ENCODE peak calls at places on chromosomes 1 and 21, in ten cellular contexts. One of them, this sample, is unnamed.

GRCh38 chr1:107255469-107255868 is 114.6 kb downstream of the NTNG1 start:
- DNase-seq in IMR-90: no peak
- DNase-seq in T-helper 22 cell: no peak
- DNase-seq in HTR-8/SVneo: no peak
- DNase-seq in RPMI7951: no peak
- DNase-seq in amniotic stem cell: no peak
- DNase-seq in iris pigment epithelial cell: no peak
- DNase-seq in BE2C: no peak
- DNase-seq in effector memory CD8-positive, alpha-beta T cell: no peak
- DNase-seq in lung: no peak
- DNase-seq in this sample: no peak

GRCh38 chr1:7827134-7827955 is 25.5 kb downstream of the UTS2 start:
- DNase-seq in amniotic stem cell: no peak
- DNase-seq in RPMI7951: no peak
- DNase-seq in lung: no peak
- DNase-seq in IMR-90: no peak
- DNase-seq in effector memory CD8-positive, alpha-beta T cell: peak
- DNase-seq in iris pigment epithelial cell: peak
- DNase-seq in T-helper 22 cell: no peak
- DNase-seq in BE2C: no peak
- DNase-seq in HTR-8/SVneo: no peak
- DNase-seq in this sample: no peak

GRCh38 chr1:7255303-7256058 is 470.2 kb downstream of the CAMTA1 start:
- DNase-seq in RPMI7951: peak
- DNase-seq in lung: no peak
- DNase-seq in iris pigment epithelial cell: peak
- DNase-seq in HTR-8/SVneo: no peak
- DNase-seq in effector memory CD8-positive, alpha-beta T cell: no peak
- DNase-seq in IMR-90: peak
- DNase-seq in amniotic stem cell: no peak
- DNase-seq in T-helper 22 cell: no peak
- DNase-seq in BE2C: no peak
- DNase-seq in this sample: no peak

GRCh38 chr1:212738330-212738729 is 38.7 kb upstream of the BATF3 start:
- DNase-seq in amniotic stem cell: no peak
- DNase-seq in effector memory CD8-positive, alpha-beta T cell: no peak
- DNase-seq in IMR-90: peak
- DNase-seq in BE2C: no peak
- DNase-seq in T-helper 22 cell: no peak
- DNase-seq in iris pigment epithelial cell: peak
- DNase-seq in lung: no peak
- DNase-seq in HTR-8/SVneo: no peak
- DNase-seq in RPMI7951: no peak
- DNase-seq in this sample: no peak

GRCh38 chr1:214316597-214316996 is 35.6 kb downstream of the SMYD2 start:
- DNase-seq in BE2C: no peak
- DNase-seq in T-helper 22 cell: no peak
- DNase-seq in IMR-90: peak
- DNase-seq in amniotic stem cell: no peak
- DNase-seq in iris pigment epithelial cell: peak
- DNase-seq in HTR-8/SVneo: no peak
- DNase-seq in effector memory CD8-positive, alpha-beta T cell: no peak
- DNase-seq in lung: no peak
- DNase-seq in RPMI7951: no peak
- DNase-seq in this sample: no peak

GRCh38 chr1:225888898-225889690 is at the start of gene LEFTY1:
- DNase-seq in iris pigment epithelial cell: no peak
- DNase-seq in lung: no peak
- DNase-seq in T-helper 22 cell: no peak
- DNase-seq in BE2C: no peak
- DNase-seq in HTR-8/SVneo: no peak
- DNase-seq in effector memory CD8-positive, alpha-beta T cell: no peak
- DNase-seq in amniotic stem cell: no peak
- DNase-seq in IMR-90: no peak
- DNase-seq in RPMI7951: no peak
- DNase-seq in this sample: no peak

GRCh38 chr1:192430644-192431043 is 113.9 kb downstream of the RGS21 start:
- DNase-seq in IMR-90: no peak
- DNase-seq in lung: no peak
- DNase-seq in effector memory CD8-positive, alpha-beta T cell: no peak
- DNase-seq in BE2C: no peak
- DNase-seq in iris pigment epithelial cell: no peak
- DNase-seq in amniotic stem cell: no peak
- DNase-seq in HTR-8/SVneo: no peak
- DNase-seq in RPMI7951: no peak
- DNase-seq in T-helper 22 cell: no peak
- DNase-seq in this sample: no peak

GRCh38 chr1:6785721-6786505 is 659 bp downstream of the CAMTA1 start:
- DNase-seq in BE2C: peak
- DNase-seq in lung: no peak
- DNase-seq in iris pigment epithelial cell: no peak
- DNase-seq in effector memory CD8-positive, alpha-beta T cell: peak
- DNase-seq in amniotic stem cell: no peak
- DNase-seq in IMR-90: peak
- DNase-seq in RPMI7951: peak
- DNase-seq in HTR-8/SVneo: no peak
- DNase-seq in T-helper 22 cell: peak
- DNase-seq in this sample: peak

GRCh38 chr1:165137551-165138316 is 218.8 kb downstream of the LMX1A start:
- DNase-seq in IMR-90: no peak
- DNase-seq in iris pigment epithelial cell: no peak
- DNase-seq in T-helper 22 cell: no peak
- DNase-seq in RPMI7951: no peak
- DNase-seq in lung: no peak
- DNase-seq in amniotic stem cell: no peak
- DNase-seq in HTR-8/SVneo: no peak
- DNase-seq in effector memory CD8-positive, alpha-beta T cell: no peak
- DNase-seq in BE2C: no peak
- DNase-seq in this sample: no peak

GRCh38 chr1:178946855-178947687 is 76.2 kb upstream of the ANGPTL1 start:
- DNase-seq in lung: no peak
- DNase-seq in IMR-90: no peak
- DNase-seq in amniotic stem cell: no peak
- DNase-seq in BE2C: no peak
- DNase-seq in effector memory CD8-positive, alpha-beta T cell: no peak
- DNase-seq in HTR-8/SVneo: no peak
- DNase-seq in T-helper 22 cell: no peak
- DNase-seq in iris pigment epithelial cell: no peak
- DNase-seq in RPMI7951: no peak
- DNase-seq in this sample: no peak

GRCh38 chr1:241443561-241443960 is 76.0 kb downstream of the FH start:
- DNase-seq in effector memory CD8-positive, alpha-beta T cell: no peak
- DNase-seq in IMR-90: no peak
- DNase-seq in amniotic stem cell: no peak
- DNase-seq in iris pigment epithelial cell: no peak
- DNase-seq in T-helper 22 cell: no peak
- DNase-seq in lung: no peak
- DNase-seq in BE2C: no peak
- DNase-seq in HTR-8/SVneo: no peak
- DNase-seq in RPMI7951: peak
- DNase-seq in this sample: no peak

GRCh38 chr1:32818804-32819541 is 1.5 kb downstream of the S100PBP start:
- DNase-seq in effector memory CD8-positive, alpha-beta T cell: peak
- DNase-seq in BE2C: no peak
- DNase-seq in RPMI7951: no peak
- DNase-seq in IMR-90: no peak
- DNase-seq in T-helper 22 cell: no peak
- DNase-seq in HTR-8/SVneo: no peak
- DNase-seq in lung: no peak
- DNase-seq in amniotic stem cell: no peak
- DNase-seq in iris pigment epithelial cell: no peak
- DNase-seq in this sample: no peak

GRCh38 chr21:29347274-29347681 is 48.6 kb downstream of the BACH1 start:
- DNase-seq in amniotic stem cell: no peak
- DNase-seq in lung: no peak
- DNase-seq in IMR-90: peak
- DNase-seq in T-helper 22 cell: no peak
- DNase-seq in HTR-8/SVneo: no peak
- DNase-seq in effector memory CD8-positive, alpha-beta T cell: no peak
- DNase-seq in RPMI7951: no peak
- DNase-seq in iris pigment epithelial cell: peak
- DNase-seq in BE2C: no peak
- DNase-seq in this sample: no peak

GRCh38 chr1:3245344-3245743 is 176.3 kb downstream of the PRDM16 start:
- DNase-seq in IMR-90: no peak
- DNase-seq in HTR-8/SVneo: no peak
- DNase-seq in T-helper 22 cell: no peak
- DNase-seq in effector memory CD8-positive, alpha-beta T cell: no peak
- DNase-seq in iris pigment epithelial cell: no peak
- DNase-seq in BE2C: no peak
- DNase-seq in amniotic stem cell: no peak
- DNase-seq in RPMI7951: no peak
- DNase-seq in lung: no peak
- DNase-seq in this sample: no peak

GRCh38 chr1:54965624-54966340 is 14.6 kb upstream of the TMEM61 start:
- DNase-seq in amniotic stem cell: no peak
- DNase-seq in T-helper 22 cell: no peak
- DNase-seq in RPMI7951: peak
- DNase-seq in BE2C: no peak
- DNase-seq in HTR-8/SVneo: no peak
- DNase-seq in effector memory CD8-positive, alpha-beta T cell: no peak
- DNase-seq in iris pigment epithelial cell: peak
- DNase-seq in lung: peak
- DNase-seq in IMR-90: peak
- DNase-seq in this sample: no peak

This sample was measured in NCI-H2171.